ENCODE peak calls at places on chromosome 19, in ten cellular contexts. One of them, this sample, is unnamed.

GRCh38 chr19:47109177-47109540 is 4.4 kb downstream of the ZC3H4 start:
- DNase-seq in NCI-H1092: no peak
- DNase-seq in activated T-helper 2 cell treated with anti-CD3 and anti-CD28 coated beads, Interferon-gamma antibody, Interleukin-2, Interleukin-4, amounts not matched to agents 10 μg/mL and 5 μg/mL and 100 μg/mL, durations not matched to agents 14 hours and 24 hours and 36 hours: no peak
- DNase-seq in A549: no peak
- DNase-seq in NCI-H2171: no peak
- DNase-seq in stimulated activated CD4-positive, alpha-beta T cell treated with anti-CD3 and anti-CD28 coated beads, TNF-alpha, amount 100 ng/mL, for 4 hours: no peak
- DNase-seq in ACHN: no peak
- DNase-seq in stimulated activated naive CD8-positive, alpha-beta T cell treated with anti-CD3 and anti-CD28 coated beads, Interleukin-15, Interleukin-2, amounts not matched to agents 100 U/mL and 50 U/mL, for 24 hours: no peak
- DNase-seq in NCI-H1048: no peak
- DNase-seq in endothelial cell: no peak
- DNase-seq in this sample: no peak

GRCh38 chr19:41427647-41428480 is 690 bp upstream of the B3GNT8 start:
- DNase-seq in NCI-H1092: no peak
- DNase-seq in activated T-helper 2 cell treated with anti-CD3 and anti-CD28 coated beads, Interferon-gamma antibody, Interleukin-2, Interleukin-4, amounts not matched to agents 10 μg/mL and 5 μg/mL and 100 μg/mL, durations not matched to agents 14 hours and 24 hours and 36 hours: peak
- DNase-seq in A549: no peak
- DNase-seq in NCI-H2171: peak
- DNase-seq in stimulated activated CD4-positive, alpha-beta T cell treated with anti-CD3 and anti-CD28 coated beads, TNF-alpha, amount 100 ng/mL, for 4 hours: peak
- DNase-seq in ACHN: no peak
- DNase-seq in stimulated activated naive CD8-positive, alpha-beta T cell treated with anti-CD3 and anti-CD28 coated beads, Interleukin-15, Interleukin-2, amounts not matched to agents 100 U/mL and 50 U/mL, for 24 hours: peak
- DNase-seq in NCI-H1048: no peak
- DNase-seq in endothelial cell: peak
- DNase-seq in this sample: no peak

GRCh38 chr19:35557539-35558399 is 5.7 kb downstream of the ATP4A start:
- DNase-seq in NCI-H1092: peak
- DNase-seq in activated T-helper 2 cell treated with anti-CD3 and anti-CD28 coated beads, Interferon-gamma antibody, Interleukin-2, Interleukin-4, amounts not matched to agents 10 μg/mL and 5 μg/mL and 100 μg/mL, durations not matched to agents 14 hours and 24 hours and 36 hours: peak
- DNase-seq in A549: peak
- DNase-seq in NCI-H2171: peak
- DNase-seq in stimulated activated CD4-positive, alpha-beta T cell treated with anti-CD3 and anti-CD28 coated beads, TNF-alpha, amount 100 ng/mL, for 4 hours: no peak
- DNase-seq in ACHN: no peak
- DNase-seq in stimulated activated naive CD8-positive, alpha-beta T cell treated with anti-CD3 and anti-CD28 coated beads, Interleukin-15, Interleukin-2, amounts not matched to agents 100 U/mL and 50 U/mL, for 24 hours: peak
- DNase-seq in NCI-H1048: peak
- DNase-seq in endothelial cell: peak
- DNase-seq in this sample: no peak

GRCh38 chr19:33394006-33394722 is 20.7 kb downstream of the CEBPG start:
- DNase-seq in NCI-H1092: no peak
- DNase-seq in activated T-helper 2 cell treated with anti-CD3 and anti-CD28 coated beads, Interferon-gamma antibody, Interleukin-2, Interleukin-4, amounts not matched to agents 10 μg/mL and 5 μg/mL and 100 μg/mL, durations not matched to agents 14 hours and 24 hours and 36 hours: no peak
- DNase-seq in A549: no peak
- DNase-seq in NCI-H2171: no peak
- DNase-seq in stimulated activated CD4-positive, alpha-beta T cell treated with anti-CD3 and anti-CD28 coated beads, TNF-alpha, amount 100 ng/mL, for 4 hours: no peak
- DNase-seq in ACHN: no peak
- DNase-seq in stimulated activated naive CD8-positive, alpha-beta T cell treated with anti-CD3 and anti-CD28 coated beads, Interleukin-15, Interleukin-2, amounts not matched to agents 100 U/mL and 50 U/mL, for 24 hours: no peak
- DNase-seq in NCI-H1048: no peak
- DNase-seq in endothelial cell: no peak
- DNase-seq in this sample: peak

GRCh38 chr19:29383696-29384095 is 142.1 kb upstream of the VSTM2B start:
- DNase-seq in NCI-H1092: no peak
- DNase-seq in activated T-helper 2 cell treated with anti-CD3 and anti-CD28 coated beads, Interferon-gamma antibody, Interleukin-2, Interleukin-4, amounts not matched to agents 10 μg/mL and 5 μg/mL and 100 μg/mL, durations not matched to agents 14 hours and 24 hours and 36 hours: no peak
- DNase-seq in A549: no peak
- DNase-seq in NCI-H2171: no peak
- DNase-seq in stimulated activated CD4-positive, alpha-beta T cell treated with anti-CD3 and anti-CD28 coated beads, TNF-alpha, amount 100 ng/mL, for 4 hours: no peak
- DNase-seq in ACHN: no peak
- DNase-seq in stimulated activated naive CD8-positive, alpha-beta T cell treated with anti-CD3 and anti-CD28 coated beads, Interleukin-15, Interleukin-2, amounts not matched to agents 100 U/mL and 50 U/mL, for 24 hours: no peak
- DNase-seq in NCI-H1048: no peak
- DNase-seq in endothelial cell: no peak
- DNase-seq in this sample: no peak

GRCh38 chr19:1357695-1358094 is 26.0 kb upstream of the NDUFS7 start:
- DNase-seq in NCI-H1092: no peak
- DNase-seq in activated T-helper 2 cell treated with anti-CD3 and anti-CD28 coated beads, Interferon-gamma antibody, Interleukin-2, Interleukin-4, amounts not matched to agents 10 μg/mL and 5 μg/mL and 100 μg/mL, durations not matched to agents 14 hours and 24 hours and 36 hours: no peak
- DNase-seq in A549: no peak
- DNase-seq in NCI-H2171: no peak
- DNase-seq in stimulated activated CD4-positive, alpha-beta T cell treated with anti-CD3 and anti-CD28 coated beads, TNF-alpha, amount 100 ng/mL, for 4 hours: no peak
- DNase-seq in ACHN: no peak
- DNase-seq in stimulated activated naive CD8-positive, alpha-beta T cell treated with anti-CD3 and anti-CD28 coated beads, Interleukin-15, Interleukin-2, amounts not matched to agents 100 U/mL and 50 U/mL, for 24 hours: no peak
- DNase-seq in NCI-H1048: no peak
- DNase-seq in endothelial cell: no peak
- DNase-seq in this sample: no peak

GRCh38 chr19:20422616-20423205 is 142.9 kb downstream of the ZNF737 start:
- DNase-seq in NCI-H1092: no peak
- DNase-seq in activated T-helper 2 cell treated with anti-CD3 and anti-CD28 coated beads, Interferon-gamma antibody, Interleukin-2, Interleukin-4, amounts not matched to agents 10 μg/mL and 5 μg/mL and 100 μg/mL, durations not matched to agents 14 hours and 24 hours and 36 hours: no peak
- DNase-seq in A549: no peak
- DNase-seq in NCI-H2171: no peak
- DNase-seq in stimulated activated CD4-positive, alpha-beta T cell treated with anti-CD3 and anti-CD28 coated beads, TNF-alpha, amount 100 ng/mL, for 4 hours: no peak
- DNase-seq in ACHN: no peak
- DNase-seq in stimulated activated naive CD8-positive, alpha-beta T cell treated with anti-CD3 and anti-CD28 coated beads, Interleukin-15, Interleukin-2, amounts not matched to agents 100 U/mL and 50 U/mL, for 24 hours: no peak
- DNase-seq in NCI-H1048: no peak
- DNase-seq in endothelial cell: peak
- DNase-seq in this sample: no peak

GRCh38 chr19:38617764-38618589 is at the start of gene MAP4K1:
- DNase-seq in NCI-H1092: no peak
- DNase-seq in activated T-helper 2 cell treated with anti-CD3 and anti-CD28 coated beads, Interferon-gamma antibody, Interleukin-2, Interleukin-4, amounts not matched to agents 10 μg/mL and 5 μg/mL and 100 μg/mL, durations not matched to agents 14 hours and 24 hours and 36 hours: peak
- DNase-seq in A549: no peak
- DNase-seq in NCI-H2171: peak
- DNase-seq in stimulated activated CD4-positive, alpha-beta T cell treated with anti-CD3 and anti-CD28 coated beads, TNF-alpha, amount 100 ng/mL, for 4 hours: peak
- DNase-seq in ACHN: no peak
- DNase-seq in stimulated activated naive CD8-positive, alpha-beta T cell treated with anti-CD3 and anti-CD28 coated beads, Interleukin-15, Interleukin-2, amounts not matched to agents 100 U/mL and 50 U/mL, for 24 hours: peak
- DNase-seq in NCI-H1048: no peak
- DNase-seq in endothelial cell: no peak
- DNase-seq in this sample: peak

GRCh38 chr19:49676136-49676689 is 858 bp upstream of the PRMT1 start:
- DNase-seq in NCI-H1092: peak
- DNase-seq in activated T-helper 2 cell treated with anti-CD3 and anti-CD28 coated beads, Interferon-gamma antibody, Interleukin-2, Interleukin-4, amounts not matched to agents 10 μg/mL and 5 μg/mL and 100 μg/mL, durations not matched to agents 14 hours and 24 hours and 36 hours: peak
- DNase-seq in A549: peak
- DNase-seq in NCI-H2171: peak
- DNase-seq in stimulated activated CD4-positive, alpha-beta T cell treated with anti-CD3 and anti-CD28 coated beads, TNF-alpha, amount 100 ng/mL, for 4 hours: peak
- DNase-seq in ACHN: peak
- DNase-seq in stimulated activated naive CD8-positive, alpha-beta T cell treated with anti-CD3 and anti-CD28 coated beads, Interleukin-15, Interleukin-2, amounts not matched to agents 100 U/mL and 50 U/mL, for 24 hours: peak
- DNase-seq in NCI-H1048: peak
- DNase-seq in endothelial cell: peak
- DNase-seq in this sample: no peak

GRCh38 chr19:15629003-15629880 is 11.5 kb upstream of the CYP4F3 start:
- DNase-seq in NCI-H1092: peak
- DNase-seq in activated T-helper 2 cell treated with anti-CD3 and anti-CD28 coated beads, Interferon-gamma antibody, Interleukin-2, Interleukin-4, amounts not matched to agents 10 μg/mL and 5 μg/mL and 100 μg/mL, durations not matched to agents 14 hours and 24 hours and 36 hours: peak
- DNase-seq in A549: peak
- DNase-seq in NCI-H2171: no peak
- DNase-seq in stimulated activated CD4-positive, alpha-beta T cell treated with anti-CD3 and anti-CD28 coated beads, TNF-alpha, amount 100 ng/mL, for 4 hours: peak
- DNase-seq in ACHN: peak
- DNase-seq in stimulated activated naive CD8-positive, alpha-beta T cell treated with anti-CD3 and anti-CD28 coated beads, Interleukin-15, Interleukin-2, amounts not matched to agents 100 U/mL and 50 U/mL, for 24 hours: peak
- DNase-seq in NCI-H1048: peak
- DNase-seq in endothelial cell: no peak
- DNase-seq in this sample: peak

GRCh38 chr19:11160119-11160768 is 4.7 kb upstream of the SPC24 start:
- DNase-seq in NCI-H1092: no peak
- DNase-seq in activated T-helper 2 cell treated with anti-CD3 and anti-CD28 coated beads, Interferon-gamma antibody, Interleukin-2, Interleukin-4, amounts not matched to agents 10 μg/mL and 5 μg/mL and 100 μg/mL, durations not matched to agents 14 hours and 24 hours and 36 hours: no peak
- DNase-seq in A549: no peak
- DNase-seq in NCI-H2171: no peak
- DNase-seq in stimulated activated CD4-positive, alpha-beta T cell treated with anti-CD3 and anti-CD28 coated beads, TNF-alpha, amount 100 ng/mL, for 4 hours: no peak
- DNase-seq in ACHN: no peak
- DNase-seq in stimulated activated naive CD8-positive, alpha-beta T cell treated with anti-CD3 and anti-CD28 coated beads, Interleukin-15, Interleukin-2, amounts not matched to agents 100 U/mL and 50 U/mL, for 24 hours: no peak
- DNase-seq in NCI-H1048: no peak
- DNase-seq in endothelial cell: no peak
- DNase-seq in this sample: no peak

This sample was measured in GM12892.